ENCODE peak calls at places on chromosome 21, in six cellular contexts. K is H9, M is H1, F is neuronal stem cell, Y is mesenchymal stem cell, S is mesendoderm. P is an unnamed sample. For H3K4me1, the result is how much of the 10 kb centered on the place peaks cover.

GRCh38 chr21:16578912-16579311 is 849.1 kb downstream of the USP25 start:
- DNase-seq in Y (no peak), S (no peak), K (no peak), M (no peak), F (no peak), P (no peak)

GRCh38 chr21:17725339-17725738 is 93.8 kb downstream of the C21orf91 start:
- DNase-seq in F (no peak), M (no peak), K (no peak), Y (no peak), S (no peak), P (no peak)

GRCh38 chr21:17436626-17437111 is 76.2 kb upstream of the CXADR start:
- DNase-seq in Y (peak), K (no peak), S (peak), M (no peak), F (no peak), P (no peak)

GRCh38 chr21:43211085-43212071 is 42.6 kb downstream of the CRYAA start:
- DNase-seq in K (peak), M (no peak), Y (no peak), F (no peak), S (peak), P (no peak)

GRCh38 chr21:31914472-31914871 is 41.7 kb downstream of the HUNK start:
- DNase-seq in F (no peak), M (no peak), Y (no peak), K (no peak), S (no peak), P (no peak)

GRCh38 chr21:26739189-26739588 is 106.0 kb downstream of the ADAMTS1 start:
- DNase-seq in F (no peak), K (no peak), M (no peak), S (peak), Y (peak), P (peak)

GRCh38 chr21:43663033-43663432 is 3.7 kb downstream of the RRP1B start:
- DNase-seq in K (no peak), M (no peak), S (no peak), F (no peak), Y (no peak), P (no peak)

GRCh38 chr21:15592957-15593356 is 136.8 kb upstream of the USP25 start:
- DNase-seq in K (no peak), F (no peak), Y (no peak), M (no peak), S (no peak), P (no peak)

GRCh38 chr21:29007801-29008200 is 11.3 kb downstream of the RWDD2B start:
- DNase-seq in F (no peak), Y (peak), M (no peak), S (peak), K (no peak), P (peak)

GRCh38 chr21:42115136-42115683 is 44.1 kb downstream of the UMODL1 start:
- DNase-seq in Y (no peak), F (no peak), K (no peak), S (no peak), M (no peak), P (no peak)

GRCh38 chr21:36186506-36187399 is 30.1 kb downstream of the DOP1B start:
- DNase-seq in Y (no peak), K (peak), M (no peak), F (no peak), S (no peak), P (no peak)

GRCh38 chr21:34921151-34921550 is 128.0 kb downstream of the RUNX1 start:
- DNase-seq in F (no peak), M (no peak), Y (no peak), S (no peak), K (no peak), P (no peak)
- H2BK15ac ChIP-seq in F (no peak), M (no peak), Y (no peak), S (no peak), K (no peak), P (no peak)

GRCh38 chr21:33080376-33080775 is 10.4 kb downstream of the OLIG1 start:
- DNase-seq in M (no peak), Y (no peak), F (no peak), K (no peak), S (no peak), P (no peak)
- H3K4me1 ChIP-seq in M (under half), Y (under half), F (under half), K (under half), S (under half), P (under half)

GRCh38 chr21:38821959-38822682 is 16.4 kb downstream of the ETS2 start:
- DNase-seq in F (no peak), Y (no peak), S (no peak), M (peak), K (no peak), P (no peak)

GRCh38 chr21:38822754-38823374 is 17.1 kb downstream of the ETS2 start:
- DNase-seq in Y (peak), S (no peak), K (no peak), F (no peak), M (peak), P (no peak)

GRCh38 chr21:38825269-38825668 is 19.5 kb downstream of the ETS2 start:
- DNase-seq in Y (peak), M (no peak), S (no peak), K (no peak), F (no peak), P (no peak)

GRCh38 chr21:38824124-38824822 is 18.5 kb downstream of the ETS2 start:
- DNase-seq in M (peak), K (no peak), F (no peak), Y (peak), S (no peak), P (peak)

GRCh38 chr21:38823737-38824123 is 18.0 kb downstream of the ETS2 start:
- DNase-seq in Y (no peak), M (no peak), K (no peak), F (no peak), S (no peak), P (no peak)
- H2BK15ac ChIP-seq in Y (no peak), M (no peak), K (no peak), F (no peak), S (no peak), P (peak)

DNA sequence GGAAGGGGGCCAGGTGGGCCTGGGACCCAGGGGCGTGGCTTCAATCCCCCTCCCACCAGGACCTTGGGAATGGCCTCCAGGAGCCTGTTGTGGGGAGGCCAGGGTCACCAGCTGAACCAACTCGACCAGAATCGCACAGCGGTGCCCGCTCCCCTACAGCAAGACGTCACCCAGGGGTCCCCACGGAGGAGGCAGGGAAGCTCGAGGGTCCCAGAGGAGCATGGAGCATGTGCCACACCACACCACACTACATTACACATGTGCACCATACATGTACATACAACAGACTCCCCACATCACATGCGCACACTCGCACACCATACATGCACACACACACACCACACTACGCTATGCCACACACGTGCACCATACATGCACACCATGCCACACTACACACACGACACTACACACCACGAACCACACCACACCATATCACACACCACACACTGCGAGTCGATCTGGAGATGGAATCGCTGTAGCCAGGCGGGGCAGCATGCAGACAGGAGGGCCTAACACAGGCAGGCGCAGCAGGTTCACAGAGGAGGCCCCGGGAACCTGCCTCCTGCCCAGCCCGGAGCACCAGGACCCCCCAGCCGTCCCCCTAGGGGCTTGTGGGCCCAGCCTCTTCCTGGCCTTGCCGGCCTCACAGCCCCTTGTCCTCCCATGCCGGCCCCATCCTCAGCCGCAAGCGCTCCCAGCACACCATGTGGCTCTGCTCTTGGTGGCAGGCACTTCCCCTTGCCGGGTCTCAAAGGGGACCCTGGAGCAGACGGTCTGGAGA is 596 bp downstream of the ITGB2 start:
- DNase-seq in M (no peak), S (no peak), Y (no peak), K (no peak), F (no peak), P (no peak)
- H3K4me1 ChIP-seq in M (under half), S (under half), Y (under half), K (under half), F (under half), P (under half)

GRCh38 chr21:20802631-20803260 is 195.5 kb upstream of the NCAM2 start:
- DNase-seq in K (no peak), M (no peak), S (no peak), F (no peak), Y (no peak), P (no peak)
- H2BK15ac ChIP-seq in K (no peak), M (no peak), S (no peak), F (no peak), Y (no peak), P (no peak)

DNA sequence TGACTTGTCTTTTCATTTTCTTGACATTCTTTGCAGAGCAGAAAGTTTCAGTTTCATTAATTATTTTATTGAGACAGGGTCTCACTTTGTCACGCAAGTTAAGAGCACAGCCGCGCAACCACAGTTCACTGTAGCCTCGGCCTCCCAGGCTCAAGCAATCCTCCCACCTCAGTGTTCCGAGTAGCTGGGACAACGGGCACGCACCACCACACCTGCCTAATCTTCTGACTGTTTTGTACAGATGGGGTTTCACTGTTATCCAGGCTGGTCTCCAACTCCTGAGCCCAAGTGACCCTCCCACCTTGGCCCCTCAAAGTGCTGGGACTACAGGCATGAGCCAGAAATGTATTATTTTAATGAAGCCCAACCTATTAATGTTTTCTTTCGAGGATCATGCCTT is 3.0 kb upstream of the SPATC1L start:
- DNase-seq in Y (no peak), M (no peak), F (no peak), K (no peak), S (no peak), P (no peak)
- H3K4me1 ChIP-seq in Y (under half), M (under half), F (under half), K (under half), S (under half), P (under half)

GRCh38 chr21:40620386-40621145 is 226.4 kb downstream of the DSCAM start:
- DNase-seq in F (no peak), Y (no peak), M (no peak), S (no peak), K (no peak), P (no peak)

GRCh38 chr21:40631201-40631600 is 215.8 kb downstream of the DSCAM start:
- DNase-seq in Y (no peak), K (no peak), M (no peak), S (no peak), F (no peak), P (no peak)

GRCh38 chr21:40623550-40623949 is 223.4 kb downstream of the DSCAM start:
- DNase-seq in M (no peak), F (no peak), K (no peak), Y (no peak), S (no peak), P (no peak)

GRCh38 chr21:40622531-40622930 is 224.4 kb downstream of the DSCAM start:
- DNase-seq in M (no peak), K (no peak), S (no peak), F (no peak), Y (no peak), P (no peak)

GRCh38 chr21:40625991-40626390 is 221.0 kb downstream of the DSCAM start:
- DNase-seq in K (no peak), Y (no peak), F (no peak), M (no peak), S (no peak), P (no peak)
- H2BK15ac ChIP-seq in K (no peak), Y (no peak), F (no peak), M (no peak), S (no peak), P (no peak)

GRCh38 chr21:37383784-37384311 is 17.3 kb downstream of the DYRK1A start:
- DNase-seq in S (no peak), Y (no peak), K (no peak), F (no peak), M (no peak), P (no peak)

GRCh38 chr21:37385179-37385765 is 18.7 kb downstream of the DYRK1A start:
- DNase-seq in S (no peak), F (no peak), Y (no peak), M (no peak), K (no peak), P (no peak)

GRCh38 chr21:37381883-37382585 is 15.5 kb downstream of the DYRK1A start:
- DNase-seq in K (no peak), S (no peak), M (no peak), Y (no peak), F (no peak), P (peak)

GRCh38 chr21:37384416-37384815 is 17.8 kb downstream of the DYRK1A start:
- DNase-seq in M (no peak), S (no peak), K (no peak), Y (no peak), F (no peak), P (no peak)

DNA sequence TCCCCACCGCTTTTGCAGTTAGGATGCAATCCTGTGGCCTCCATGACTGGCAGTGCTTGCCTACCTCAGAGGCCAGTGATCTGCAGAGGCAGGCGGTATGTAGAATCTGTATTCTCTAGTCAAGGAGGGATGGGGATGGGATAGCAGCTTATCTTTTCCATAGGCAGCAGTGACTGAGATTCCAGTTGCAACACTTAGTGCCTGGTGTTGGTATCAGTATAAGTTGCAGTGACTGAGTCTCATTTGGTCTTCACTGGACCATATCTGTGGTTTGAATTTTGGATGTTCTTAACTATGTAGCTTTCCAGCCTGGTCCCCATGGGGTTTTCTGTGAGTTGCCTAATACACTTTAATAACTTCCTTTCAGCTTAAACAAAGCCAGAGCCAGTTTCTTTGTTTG is 16.5 kb downstream of the DYRK1A start:
- DNase-seq in S (peak), F (no peak), M (no peak), K (no peak), Y (no peak), P (no peak)
- H3K4me1 ChIP-seq in S (under half), F (under half), M (under half), K (under half), Y (under half), P (under half)